ENCODE peak calls at places on chromosomes 1 and 21, in ten cellular contexts. Q is astrocyte of the spinal cord; O is tibial nerve; X is occipital lobe; Z is kidney glomerular epithelial cell; N is GM03348; R is stimulated activated CD4-positive, alpha-beta T cell treated with anti-CD3 and anti-CD28 coated beads, TNF-alpha, amount 100 ng/mL, for 1 hour; C is SK-N-DZ; H is OCI-LY7; U is HCEC 1CT. I is an unnamed sample.
A peak's percentile ranks its signal among the peaks of the same experiment; 100 is the strongest.

GRCh38 chr1:53327183-53327941 is 508 bp downstream of the LRP8 start:
- DNase-seq in Q (peak; percentile 20), O (no peak), X (no peak), Z (no peak), N (peak; percentile 52), R (no peak), C (peak; percentile 39), H (peak; percentile 78), U (peak; percentile 20), I (peak; percentile 47)

GRCh38 chr1:225700164-225700740 is 47.3 kb upstream of the ENAH start:
- DNase-seq in Q (peak; percentile 99), O (no peak), X (no peak), Z (peak; percentile 100), N (peak; percentile 89), R (no peak), C (no peak), H (no peak), U (peak; percentile 98), I (peak; percentile 84)

GRCh38 chr1:7526196-7526866 is 244.8 kb upstream of the VAMP3 start:
- DNase-seq in Q (no peak), O (no peak), X (no peak), Z (no peak), N (no peak), R (no peak), C (no peak), H (no peak), U (no peak), I (no peak)

GRCh38 chr1:229629251-229629650 is 3.2 kb downstream of the URB2 start:
- DNase-seq in Q (peak; percentile 35), O (no peak), X (no peak), Z (no peak), N (no peak), R (no peak), C (no peak), H (no peak), U (peak; percentile 67), I (peak; percentile 48)

GRCh38 chr1:153639280-153639679 is 5.4 kb downstream of the CHTOP start:
- DNase-seq in Q (no peak), O (no peak), X (no peak), Z (no peak), N (no peak), R (no peak), C (no peak), H (no peak), U (no peak), I (no peak)

GRCh38 chr1:53634571-53634979 is 104.4 kb downstream of the GLIS1 start:
- DNase-seq in Q (no peak), O (no peak), X (no peak), Z (no peak), N (no peak), R (no peak), C (no peak), H (no peak), U (no peak), I (no peak)

GRCh38 chr1:157496121-157496526 is 56.2 kb downstream of the FCRL5 start:
- DNase-seq in Q (peak; percentile 37), O (no peak), X (peak; percentile 4), Z (peak; percentile 29), N (peak; percentile 56), R (no peak), C (peak; percentile 43), H (peak; percentile 82), U (peak; percentile 1), I (peak; percentile 31)

GRCh38 chr1:213852107-213852506 is 135.7 kb upstream of the PROX1 start:
- DNase-seq in Q (no peak), O (no peak), X (no peak), Z (no peak), N (no peak), R (no peak), C (no peak), H (no peak), U (no peak), I (no peak)

GRCh38 chr1:179298952-179299351 is 5.4 kb downstream of the SOAT1 start:
- DNase-seq in Q (no peak), O (no peak), X (no peak), Z (no peak), N (no peak), R (no peak), C (no peak), H (peak; percentile 55), U (no peak), I (no peak)

GRCh38 chr21:39847877-39848276 is 19.4 kb upstream of the PCP4 start:
- DNase-seq in Q (no peak), O (no peak), X (no peak), Z (no peak), N (no peak), R (no peak), C (no peak), H (no peak), U (no peak), I (no peak)

GRCh38 chr21:42002421-42002958 is 7.7 kb downstream of the ZBTB21 start:
- DNase-seq in Q (peak; percentile 90), O (no peak), X (peak; percentile 16), Z (peak; percentile 29), N (peak; percentile 77), R (peak; percentile 39), C (no peak), H (no peak), U (peak; percentile 91), I (peak; percentile 28)

GRCh38 chr1:172429324-172430127 is 9.0 kb downstream of the C1orf105 start:
- DNase-seq in Q (peak; percentile 79), O (no peak), X (no peak), Z (peak; percentile 67), N (peak; percentile 75), R (no peak), C (peak; percentile 54), H (peak; percentile 71), U (peak; percentile 75), I (peak; percentile 32)

GRCh38 chr1:52880226-52880625 is 37.7 kb downstream of the ZYG11A start:
- DNase-seq in Q (no peak), O (no peak), X (no peak), Z (peak; percentile 75), N (no peak), R (no peak), C (no peak), H (no peak), U (no peak), I (no peak)

GRCh38 chr1:55055951-55056631 is 16.7 kb downstream of the PCSK9 start:
- DNase-seq in Q (no peak), O (no peak), X (no peak), Z (no peak), N (no peak), R (no peak), C (no peak), H (no peak), U (no peak), I (no peak)

GRCh38 chr1:54318415-54318814 is 87.8 kb downstream of the SSBP3 start:
- DNase-seq in Q (no peak), O (no peak), X (no peak), Z (no peak), N (no peak), R (no peak), C (no peak), H (no peak), U (no peak), I (no peak)

GRCh38 chr1:226882187-226882586 is 11.8 kb downstream of the PSEN2 start:
- DNase-seq in Q (no peak), O (no peak), X (no peak), Z (no peak), N (no peak), R (no peak), C (no peak), H (no peak), U (no peak), I (no peak)

GRCh38 chr1:11523746-11524464 is 45.0 kb downstream of the DISP3 start:
- DNase-seq in Q (no peak), O (no peak), X (no peak), Z (no peak), N (no peak), R (no peak), C (no peak), H (no peak), U (no peak), I (no peak)

GRCh38 chr1:48665743-48666142 is 110.9 kb downstream of the BEND5 start:
- DNase-seq in Q (no peak), O (no peak), X (no peak), Z (no peak), N (no peak), R (no peak), C (no peak), H (no peak), U (no peak), I (no peak)

GRCh38 chr1:18282851-18283600 is 175.4 kb downstream of the IGSF21 start:
- DNase-seq in Q (no peak), O (no peak), X (peak; percentile 29), Z (no peak), N (no peak), R (no peak), C (peak; percentile 8), H (peak; percentile 72), U (no peak), I (no peak)

GRCh38 chr1:39107891-39108290 is 81.7 kb downstream of the NDUFS5 start:
- DNase-seq in Q (no peak), O (no peak), X (no peak), Z (no peak), N (no peak), R (no peak), C (no peak), H (no peak), U (peak; percentile 31), I (peak; percentile 40)

GRCh38 chr1:248782311-248782887 is 26.8 kb upstream of the LYPD8 start:
- DNase-seq in Q (no peak), O (no peak), X (no peak), Z (no peak), N (no peak), R (no peak), C (no peak), H (no peak), U (no peak), I (no peak)

GRCh38 chr1:178361847-178362246 is 134.9 kb downstream of the CLEC20A start:
- DNase-seq in Q (no peak), O (no peak), X (no peak), Z (no peak), N (no peak), R (no peak), C (no peak), H (peak; percentile 4), U (no peak), I (no peak)

GRCh38 chr21:42366292-42367010 is at the start of gene TFF1:
- DNase-seq in Q (no peak), O (no peak), X (no peak), Z (no peak), N (no peak), R (no peak), C (no peak), H (peak; percentile 9), U (no peak), I (no peak)

GRCh38 chr1:40338745-40339419 is 21.8 kb upstream of the COL9A2 start:
- DNase-seq in Q (peak; percentile 75), O (peak; percentile 64), X (peak; percentile 18), Z (peak; percentile 49), N (peak; percentile 85), R (peak; percentile 69), C (peak; percentile 81), H (peak; percentile 88), U (peak; percentile 57), I (no peak)

GRCh38 chr1:24551910-24552571 is 3.8 kb upstream of the NCMAP start:
- DNase-seq in Q (no peak), O (no peak), X (no peak), Z (no peak), N (no peak), R (no peak), C (no peak), H (no peak), U (peak; percentile 5), I (no peak)

GRCh38 chr1:53259932-53260331 is 21.6 kb upstream of the MAGOH start:
- DNase-seq in Q (no peak), O (no peak), X (no peak), Z (no peak), N (no peak), R (no peak), C (no peak), H (peak; percentile 57), U (no peak), I (no peak)

GRCh38 chr1:226408285-226409184 is 642 bp upstream of the PARP1 start:
- DNase-seq in Q (no peak), O (no peak), X (no peak), Z (no peak), N (no peak), R (no peak), C (no peak), H (no peak), U (no peak), I (no peak)

GRCh38 chr1:32014937-32015363 is 1.3 kb downstream of the KHDRBS1 start:
- DNase-seq in Q (no peak), O (no peak), X (no peak), Z (no peak), N (peak; percentile 20), R (no peak), C (no peak), H (peak; percentile 56), U (no peak), I (peak; percentile 30)